ENCODE peak calls at places on chromosomes 12 and 14, in eight cellular contexts. W is fibroblast of lung; H is activated CD8-positive, alpha-beta memory T cell treated with anti-CD3 and anti-CD28 coated beads for 4 hours; B is activated CD4-positive, CD25-positive, alpha-beta regulatory T cell; U is activated T-cell treated with anti-CD3 and anti-CD28 coated beads for 48 hours; Z is type B pancreatic cell; F is T-helper 2 cell; Q is skeletal muscle cell. C is an unnamed sample.

GRCh38 chr12:116164263-116164817 is 113.2 kb downstream of the MED13L start:
- DNase-seq in Z (no peak), Q (no peak), F (no peak), B (no peak), W (peak), H (no peak), U (no peak), C (peak)

GRCh38 chr14:90405755-90406154 is 8.9 kb downstream of the CALM1 start:
- DNase-seq in W (no peak), H (no peak), Z (no peak), Q (no peak), U (no peak), B (no peak), F (no peak), C (no peak)

GRCh38 chr14:100898465-100898864 is 5.1 kb downstream of the RTL1 start:
- DNase-seq in F (no peak), H (no peak), U (no peak), Q (no peak), W (no peak), B (no peak), Z (peak), C (no peak)

GRCh38 chr12:16939871-16940306 is 333.9 kb upstream of the LMO3 start:
- DNase-seq in Q (peak), W (peak), U (no peak), H (no peak), B (no peak), F (no peak), Z (no peak), C (peak)

GRCh38 chr12:113955109-113955970 is 10.8 kb downstream of the RBM19 start:
- DNase-seq in W (no peak), H (no peak), Z (no peak), F (no peak), U (no peak), B (no peak), Q (no peak), C (no peak)

GRCh38 chr14:25909361-25909760 is 688.5 kb downstream of the NOVA1 start:
- DNase-seq in Z (no peak), H (no peak), Q (no peak), B (no peak), U (no peak), W (peak), F (no peak), C (no peak)

GRCh38 chr14:45947785-45948184 is 694.8 kb upstream of the MIS18BP1 start:
- DNase-seq in Q (no peak), F (no peak), B (no peak), Z (no peak), W (no peak), U (no peak), H (no peak), C (no peak)

GRCh38 chr14:31843361-31844091 is 233.6 kb upstream of the ARHGAP5 start:
- DNase-seq in Z (no peak), U (no peak), Q (peak), B (no peak), H (no peak), F (no peak), W (no peak), C (no peak)

GRCh38 chr14:57009585-57010515 is 199.6 kb upstream of the OTX2 start:
- DNase-seq in B (no peak), F (no peak), H (no peak), Z (no peak), U (no peak), W (no peak), Q (no peak), C (peak)

GRCh38 chr12:75714462-75715322 is 203.3 kb upstream of the KRR1 start:
- DNase-seq in F (no peak), Q (no peak), B (no peak), W (no peak), U (no peak), Z (no peak), H (no peak), C (no peak)

GRCh38 chr12:28606967-28607557 is 416.8 kb downstream of the CCDC91 start:
- DNase-seq in W (no peak), F (no peak), U (no peak), Z (no peak), Q (no peak), H (no peak), B (no peak), C (no peak)

GRCh38 chr12:125283521-125283920 is 218.3 kb downstream of the AACS start:
- DNase-seq in B (no peak), W (no peak), H (no peak), Q (no peak), F (no peak), U (no peak), Z (no peak), C (no peak)

GRCh38 chr14:53953828-53954550 is 2.6 kb downstream of the BMP4 start:
- DNase-seq in B (no peak), Z (no peak), H (no peak), W (peak), F (no peak), U (no peak), Q (no peak), C (no peak)

GRCh38 chr12:130335517-130336392 is 1.9 kb upstream of the PIWIL1 start:
- DNase-seq in Z (no peak), F (no peak), W (peak), U (no peak), Q (peak), B (no peak), H (no peak), C (no peak)

GRCh38 chr12:76636141-76636692 is 76.6 kb upstream of the OSBPL8 start:
- DNase-seq in U (no peak), F (no peak), Z (no peak), W (no peak), H (no peak), B (no peak), Q (no peak), C (peak)

GRCh38 chr14:100899841-100900771 is 3.4 kb downstream of the RTL1 start:
- DNase-seq in F (no peak), H (no peak), U (no peak), Z (peak), B (no peak), Q (no peak), W (no peak), C (no peak)

GRCh38 chr12:12121022-12121421 is 50.3 kb downstream of the BCL2L14 start:
- DNase-seq in U (no peak), Z (no peak), H (no peak), Q (no peak), W (no peak), F (no peak), B (no peak), C (no peak)

GRCh38 chr14:63388766-63389431 is 70.2 kb upstream of the GPHB5 start:
- DNase-seq in U (peak), Z (no peak), H (peak), W (peak), B (peak), Q (peak), F (peak), C (peak)

GRCh38 chr12:26268841-26269553 is 73.6 kb downstream of the SSPN start:
- DNase-seq in F (no peak), U (no peak), Z (no peak), Q (no peak), H (no peak), B (no peak), W (no peak), C (no peak)

GRCh38 chr12:19779393-19780056 is 340.2 kb downstream of the AEBP2 start:
- DNase-seq in Z (no peak), F (no peak), B (no peak), Q (no peak), W (no peak), H (no peak), U (no peak), C (no peak)